ENCODE peak calls at places on chromosomes 4 and X, in nine cellular contexts. W is IMR-90; Y is hepatocyte; H is left ventricle myocardium inferior; B is mammary epithelial cell; Q is psoas muscle; E is right atrium auricular region; T is endothelial cell of umbilical vein; K is activated CD8-positive, alpha-beta T cell treated with anti-CD3 and anti-CD28 coated beads for 36 hours. U is an unnamed sample.

GRCh38 chr4:88382621-88383020 is 4.0 kb downstream of the HERC6 start:
- DNase-seq in W (no peak), Y (no peak), H (no peak), B (peak), Q (no peak), E (peak), T (no peak), K (peak), U (no peak)

GRCh38 chrX:77118686-77119085 is 328.5 kb upstream of the FGF16 start:
- DNase-seq in W (no peak), Y (no peak), H (no peak), B (no peak), Q (no peak), E (no peak), T (no peak), K (no peak), U (no peak)

GRCh38 chr4:37644962-37645361 is 41.2 kb downstream of the RELL1 start:
- DNase-seq in W (peak), Y (no peak), H (no peak), B (no peak), Q (no peak), E (no peak), T (no peak), K (no peak), U (no peak)

GRCh38 chr4:93897559-93897958 is 69.0 kb downstream of the ATOH1 start:
- DNase-seq in W (no peak), Y (peak), H (no peak), B (peak), Q (no peak), E (no peak), T (peak), K (no peak), U (no peak)

GRCh38 chrX:103878466-103879151 is 46.6 kb upstream of the RAB9B start:
- DNase-seq in W (peak), Y (peak), H (no peak), B (peak), Q (no peak), E (no peak), T (peak), K (no peak), U (no peak)

GRCh38 chr4:128461300-128462103 is 173.9 kb upstream of the PGRMC2 start:
- DNase-seq in W (peak), Y (peak), H (no peak), B (peak), Q (no peak), E (peak), T (peak), K (no peak), U (no peak)

GRCh38 chr4:2062168-2062807 is 3.2 kb downstream of the NAT8L start:
- DNase-seq in W (no peak), Y (no peak), H (no peak), B (no peak), Q (no peak), E (no peak), T (no peak), K (no peak), U (no peak)

GRCh38 chr4:180028682-180029081 is 2214.5 kb upstream of the TENM3 start:
- DNase-seq in W (peak), Y (peak), H (peak), B (peak), Q (peak), E (no peak), T (no peak), K (peak), U (no peak)

GRCh38 chr4:141375855-141376254 is 155.2 kb downstream of the ZNF330 start:
- DNase-seq in W (peak), Y (peak), H (no peak), B (peak), Q (no peak), E (no peak), T (peak), K (no peak), U (no peak)

GRCh38 chr4:153205028-153205648 is 895 bp downstream of the TRIM2 start:
- DNase-seq in W (no peak), Y (peak), H (no peak), B (no peak), Q (no peak), E (no peak), T (no peak), K (peak), U (no peak)

GRCh38 chrX:21735038-21735752 is 22.7 kb downstream of the SMPX start:
- DNase-seq in W (peak), Y (no peak), H (no peak), B (peak), Q (no peak), E (no peak), T (no peak), K (no peak), U (no peak)

DNA sequence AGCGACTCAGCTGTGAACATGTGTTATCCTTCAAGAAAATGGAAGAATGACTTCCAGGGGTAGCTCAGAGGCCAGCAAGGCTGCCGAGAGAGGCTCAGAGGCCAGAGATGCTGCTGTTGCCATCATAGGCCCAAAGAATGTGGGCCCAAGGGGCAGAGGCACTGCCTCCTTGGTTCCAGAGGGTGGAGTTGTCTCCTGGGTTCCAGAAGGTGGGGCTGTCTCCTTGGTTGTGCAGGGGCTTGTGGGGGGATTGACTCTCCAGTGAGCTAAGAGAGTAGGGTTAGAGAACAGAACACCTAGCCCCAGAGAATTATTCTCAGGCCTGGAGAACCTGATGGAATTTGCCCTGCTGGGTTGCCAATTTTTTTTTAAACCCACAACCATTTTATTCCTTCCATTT is 62.6 kb downstream of the DGKK start:
- DNase-seq in W (no peak), Y (no peak), H (no peak), B (no peak), Q (no peak), E (no peak), T (no peak), K (no peak), U (no peak)
- TF ChIP-seq CTCF in W (no peak), Y (no peak), H (no peak), B (no peak), Q (no peak), E (no peak), T (no peak), K (no peak), U (no peak)

GRCh38 chrX:145190801-145191389 is 56.4 kb upstream of the SPANXN1 start:
- DNase-seq in W (no peak), Y (peak), H (no peak), B (peak), Q (no peak), E (no peak), T (no peak), K (no peak), U (no peak)
- TF ChIP-seq CTCF in W (peak), Y (peak), H (peak), B (peak), Q (peak), E (peak), T (no peak), K (peak), U (peak)

DNA sequence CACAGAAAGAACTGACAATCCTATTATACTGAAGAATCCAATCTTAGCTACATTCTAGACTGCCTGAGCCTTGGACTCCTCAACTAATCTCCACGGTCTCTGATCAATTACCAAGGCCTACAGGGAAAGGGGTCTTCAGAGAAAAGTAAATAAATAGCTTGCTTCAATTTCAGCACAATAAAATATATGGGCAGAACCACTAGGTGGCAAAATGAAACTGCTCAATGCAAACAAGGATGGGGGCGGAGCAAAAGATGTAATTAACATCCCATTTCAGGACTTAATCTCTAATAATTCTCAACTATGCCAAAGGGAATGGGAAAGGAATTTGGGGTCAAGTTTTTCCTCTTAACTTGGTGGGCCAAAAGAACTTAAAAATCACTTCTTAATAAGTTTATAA is 78.4 kb upstream of the MAP3K15 start:
- DNase-seq in W (peak), Y (peak), H (no peak), B (no peak), Q (no peak), E (no peak), T (peak), K (peak), U (no peak)
- TF ChIP-seq CTCF in W (peak), Y (peak), H (peak), B (peak), Q (peak), E (no peak), T (peak), K (peak), U (peak)

DNA sequence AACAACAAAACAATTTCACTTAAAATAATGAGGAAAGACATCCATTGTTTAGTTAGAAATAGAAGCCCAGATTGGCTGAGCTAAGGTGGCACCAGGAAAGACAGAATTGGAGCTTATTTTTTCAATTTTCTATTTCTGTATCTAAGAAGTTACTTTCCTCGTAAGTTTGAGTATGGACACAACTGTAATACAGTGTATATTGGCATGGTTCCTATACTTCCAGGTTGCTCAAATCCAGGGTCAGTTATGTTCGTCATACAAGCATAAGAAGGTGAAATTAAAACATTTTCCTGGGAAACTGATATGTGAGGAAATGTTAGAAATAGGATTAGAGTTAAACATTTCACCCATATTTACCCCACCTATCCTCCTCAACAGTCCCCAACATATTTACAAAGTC is 170.4 kb upstream of the AGA start:
- DNase-seq in W (no peak), Y (no peak), H (no peak), B (no peak), Q (no peak), E (no peak), T (no peak), K (no peak), U (no peak)
- TF ChIP-seq CTCF in W (no peak), Y (no peak), H (no peak), B (no peak), Q (no peak), E (no peak), T (no peak), K (no peak), U (no peak)

U was measured in dorsolateral prefrontal cortex.